ENCODE peak calls at places on chromosomes 4 and X, in eight cellular contexts. B, K, Q, I, J, H, N and X are unnamed samples.
A peak's percentile ranks its signal among the peaks of the same experiment; 100 is the strongest.

GRCh38 chrX:66200050-66200664 is 36.1 kb downstream of the HEPH start:
- DNase-seq in N (no peak), H (no peak), Q (no peak), B (no peak), I (no peak), J (no peak), K (no peak), X (no peak)

GRCh38 chr4:17694552-17694951 is 80.1 kb downstream of the MED28 start:
- DNase-seq in K (no peak), J (no peak), I (no peak), Q (no peak), N (no peak), B (no peak), H (no peak), X (no peak)

GRCh38 chr4:38860788-38861424 is 4.3 kb upstream of the TLR6 start:
- DNase-seq in I (peak; percentile 74), J (peak; percentile 33), K (peak; percentile 77), H (peak; percentile 89), N (no peak), Q (no peak), B (no peak), X (no peak)

GRCh38 chr4:159206427-159206871 is 103.6 kb downstream of the RAPGEF2 start:
- DNase-seq in Q (no peak), I (no peak), J (no peak), H (no peak), N (no peak), B (no peak), K (no peak), X (no peak)

GRCh38 chr4:83905952-83906351 is 370.0 kb downstream of the GPAT3 start:
- DNase-seq in J (no peak), Q (no peak), B (no peak), N (no peak), H (peak; percentile 77), I (no peak), K (peak; percentile 61), X (no peak)

GRCh38 chrX:32530802-32531403 is 680.4 kb downstream of the DMD start:
- DNase-seq in J (peak; percentile 69), K (no peak), I (no peak), H (peak; percentile 79), Q (peak; percentile 5), B (peak; percentile 24), N (no peak), X (no peak)

GRCh38 chrX:43436497-43436896 is 219.6 kb upstream of the MAOA start:
- DNase-seq in I (no peak), B (no peak), K (no peak), J (no peak), Q (no peak), N (no peak), H (no peak), X (no peak)

GRCh38 chrX:50081282-50081955 is 119.4 kb downstream of the AKAP4 start:
- DNase-seq in I (no peak), J (peak; percentile 23), B (no peak), Q (no peak), H (peak; percentile 50), N (no peak), K (peak; percentile 34), X (no peak)

GRCh38 chrX:110044531-110045249 is 41.8 kb downstream of the TMEM164 start:
- DNase-seq in J (no peak), I (no peak), Q (no peak), K (no peak), B (no peak), H (no peak), N (no peak), X (no peak)
- TF ChIP-seq CTCF in J (no peak), I (no peak), Q (no peak), K (no peak), B (no peak), H (no peak), N (no peak), X (no peak)

GRCh38 chr4:155855897-155856296 is 10.2 kb downstream of the ASIC5 start:
- DNase-seq in N (no peak), B (no peak), H (no peak), I (no peak), K (no peak), Q (no peak), J (no peak), X (no peak)
- TF ChIP-seq CTCF in N (no peak), B (no peak), H (no peak), I (no peak), K (no peak), Q (no peak), J (no peak), X (no peak)

GRCh38 chrX:153307546-153308175 is 13.9 kb downstream of the PNMA6F start:
- DNase-seq in I (no peak), Q (no peak), K (no peak), B (no peak), J (no peak), H (no peak), N (no peak), X (no peak)

GRCh38 chrX:153304988-153305736 is 16.4 kb downstream of the PNMA6F start:
- DNase-seq in Q (no peak), N (no peak), B (no peak), K (no peak), I (no peak), J (no peak), H (no peak), X (no peak)

GRCh38 chrX:153303276-153304262 is 18.0 kb downstream of the PNMA6F start:
- DNase-seq in N (no peak), H (no peak), K (no peak), J (no peak), Q (no peak), I (no peak), B (no peak), X (no peak)

GRCh38 chrX:153305941-153306464 is 15.6 kb downstream of the PNMA6F start:
- DNase-seq in K (no peak), J (no peak), B (no peak), H (no peak), I (no peak), Q (no peak), N (no peak), X (no peak)

GRCh38 chrX:153306527-153307115 is 14.9 kb downstream of the PNMA6F start:
- DNase-seq in K (no peak), J (no peak), Q (no peak), N (no peak), B (no peak), H (no peak), I (no peak), X (no peak)
- TF ChIP-seq CTCF in K (no peak), J (no peak), Q (no peak), N (no peak), B (no peak), H (no peak), I (no peak), X (no peak)

DNA sequence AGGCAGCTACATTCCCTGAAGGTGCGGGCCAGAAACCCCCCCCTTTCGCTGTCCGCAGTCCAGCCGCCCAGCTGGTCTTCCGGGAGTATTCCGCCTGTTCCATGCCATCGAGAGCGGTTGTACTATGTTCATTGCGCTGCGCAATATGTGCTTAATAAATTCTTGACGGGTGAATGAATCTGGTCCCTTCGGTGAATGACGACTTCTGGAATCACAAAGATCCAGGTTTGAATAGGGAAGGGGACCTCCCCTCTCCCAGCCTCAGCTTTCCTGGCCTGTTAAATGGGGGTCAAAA is 777 bp upstream of the TFE3 start:
- DNase-seq in K (no peak), H (no peak), I (no peak), N (no peak), J (no peak), Q (no peak), B (no peak), X (no peak)
- TF ChIP-seq CTCF in K (no peak), H (no peak), I (no peak), N (no peak), J (no peak), Q (no peak), B (no peak), X (no peak)

DNA sequence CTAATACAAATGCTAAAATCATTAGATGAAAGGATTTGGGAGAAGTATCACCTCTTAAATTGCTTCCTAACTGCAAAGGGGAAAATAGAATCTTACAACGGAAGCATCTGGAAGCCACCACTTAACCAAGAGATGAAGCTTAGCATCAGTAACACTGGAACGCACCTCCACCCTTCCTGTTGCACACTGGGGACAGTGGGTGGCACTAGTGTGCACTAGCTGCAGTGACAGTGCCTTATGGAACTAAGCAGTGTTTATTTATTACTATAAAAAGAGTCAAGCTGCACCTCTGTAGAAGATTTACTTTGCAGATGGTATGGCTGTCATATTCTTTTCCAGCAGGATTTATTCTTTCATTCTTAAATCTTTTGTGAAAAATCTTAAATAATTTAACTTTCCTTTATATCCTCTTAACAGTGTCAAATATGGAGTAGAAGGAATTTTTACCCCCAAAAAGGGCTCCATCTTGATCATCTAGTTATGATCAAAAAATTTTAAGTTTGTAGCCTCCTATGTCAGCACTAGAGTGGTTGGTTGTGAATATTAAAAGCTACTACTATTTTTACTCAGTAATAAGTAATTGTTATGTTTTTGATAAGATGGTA is 76.7 kb downstream of the SCD5 start:
- DNase-seq in B (no peak), N (no peak), H (peak; percentile 19), J (peak; percentile 30), K (no peak), I (peak; percentile 10), Q (no peak), X (peak; percentile 37)
- TF ChIP-seq CTCF in B (peak; percentile 44), N (no peak), H (peak; percentile 46), J (peak; percentile 39), K (peak; percentile 38), I (peak; percentile 74), Q (peak; percentile 42), X (peak; percentile 70)

DNA sequence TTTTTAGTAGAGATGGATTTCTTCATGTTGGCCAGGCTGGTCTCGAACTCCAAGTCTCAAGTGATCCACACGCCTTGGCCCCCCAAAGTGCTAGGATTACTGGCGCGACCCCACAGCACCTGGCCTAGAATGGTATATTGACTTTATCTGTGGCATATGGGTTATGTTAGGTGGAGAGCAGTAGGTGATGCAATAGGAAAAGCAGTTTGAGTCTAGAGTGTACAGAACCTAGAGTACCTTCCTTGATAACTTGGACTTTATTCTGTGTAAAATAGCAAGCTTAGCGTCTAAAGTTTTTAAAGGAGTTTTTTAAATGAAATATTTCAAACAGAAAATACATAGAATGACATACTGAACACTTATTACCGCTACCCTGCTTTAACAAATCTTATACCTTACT is 312.0 kb upstream of the ZCCHC13 start:
- DNase-seq in N (no peak), K (no peak), Q (no peak), I (no peak), H (no peak), B (no peak), J (no peak), X (no peak)
- TF ChIP-seq CTCF in N (no peak), K (no peak), Q (no peak), I (no peak), H (no peak), B (no peak), J (no peak), X (no peak)

DNA sequence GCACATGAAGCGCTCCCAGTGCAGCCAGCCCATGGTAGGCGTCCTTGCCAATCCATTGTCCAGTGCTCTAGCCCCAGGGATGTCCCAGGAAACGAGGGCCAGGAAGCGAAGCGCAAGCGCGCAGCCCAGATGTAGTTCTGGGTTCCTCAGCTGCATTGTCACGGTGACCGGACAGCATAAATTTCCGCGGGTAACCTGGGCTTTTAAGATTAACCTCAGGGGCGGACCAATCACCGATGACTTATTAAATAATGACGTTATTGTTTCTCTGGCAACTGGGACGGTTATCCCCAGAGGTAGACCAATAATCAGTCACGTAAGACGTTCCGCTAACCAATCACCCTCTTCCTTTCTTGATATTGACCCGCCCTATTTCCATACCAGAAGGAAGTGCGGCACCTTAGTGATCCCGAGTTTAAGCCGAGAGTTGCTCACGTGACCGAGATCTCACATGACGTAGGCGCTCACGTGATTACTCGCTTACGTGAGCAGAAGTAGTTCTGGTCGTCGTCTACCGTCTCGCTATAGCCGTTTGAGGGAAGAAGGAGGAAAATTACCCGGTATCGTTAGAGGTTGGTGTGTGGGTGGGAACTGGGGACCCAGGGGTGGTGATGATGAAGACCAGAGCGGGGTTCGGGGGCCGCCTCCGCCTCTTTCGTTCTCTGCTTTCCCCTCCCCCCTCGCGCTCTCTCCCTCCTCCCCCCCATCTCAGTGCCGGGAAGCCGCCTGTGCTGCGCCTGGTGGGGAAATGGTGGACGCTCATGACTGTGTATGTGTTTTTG is at the start of the genes GLA and HNRNPH2:
- DNase-seq in B (peak; percentile 97), N (peak; percentile 95), Q (peak; percentile 97), I (peak; percentile 96), J (peak; percentile 99), K (peak; percentile 93), H (peak; percentile 95), X (peak; percentile 97)
- TF ChIP-seq CTCF in B (no peak), N (no peak), Q (no peak), I (peak; percentile 12), J (no peak), K (no peak), H (peak; percentile 16), X (no peak)